ENCODE peak calls at places on chromosomes 7 and 10, in eight cellular contexts. J, M, O, A, X, G, W and K are unnamed samples.

GRCh38 chr7:74027683-74028320 is at the start of gene ELN:
- DNase-seq in M (peak; percentile 94), O (no peak), J (peak; percentile 99), G (no peak), W (peak; percentile 93), X (no peak), A (peak; percentile 56), K (no peak)

GRCh38 chr10:29895436-29895835 is 163.9 kb downstream of the JCAD start:
- DNase-seq in O (no peak), W (peak; percentile 94), X (peak; percentile 94), A (peak; percentile 37), G (peak; percentile 100), M (peak; percentile 78), J (peak; percentile 92), K (no peak)

GRCh38 chr10:72812798-72813430 is 80.6 kb upstream of the OIT3 start:
- DNase-seq in X (peak; percentile 49), J (no peak), W (no peak), O (no peak), M (no peak), G (peak; percentile 75), A (no peak), K (no peak)

GRCh38 chr10:103605359-103606156 is 112.1 kb downstream of the NEURL1 start:
- DNase-seq in G (peak; percentile 27), A (peak; percentile 66), X (peak; percentile 60), M (peak; percentile 88), W (no peak), O (peak; percentile 64), J (peak; percentile 86), K (peak; percentile 31)

GRCh38 chr10:78047314-78047891 is 13.7 kb downstream of the RPS24 start:
- DNase-seq in J (peak; percentile 88), G (peak; percentile 87), X (peak; percentile 85), O (no peak), W (peak; percentile 89), A (peak; percentile 96), M (peak; percentile 92), K (peak; percentile 99)

GRCh38 chr7:938546-939185 is 15.8 kb downstream of the ADAP1 start:
- DNase-seq in X (no peak), M (no peak), G (no peak), W (peak; percentile 59), O (peak; percentile 84), J (peak; percentile 51), A (no peak), K (no peak)

GRCh38 chr10:110861930-110862677 is 9.6 kb upstream of the PDCD4 start:
- DNase-seq in X (no peak), W (no peak), G (peak; percentile 8), A (no peak), M (peak; percentile 56), O (no peak), J (no peak), K (no peak)

GRCh38 chr7:10212664-10213063 is 761.0 kb upstream of the PHF14 start:
- DNase-seq in J (no peak), O (no peak), M (no peak), A (no peak), G (no peak), W (no peak), X (peak; percentile 27), K (no peak)

GRCh38 chr10:104306897-104307296 is 31.4 kb downstream of the ITPRIP start:
- DNase-seq in O (no peak), G (no peak), W (no peak), J (no peak), A (peak; percentile 65), M (no peak), X (peak; percentile 8), K (no peak)

GRCh38 chr7:128446306-128446705 is 9.4 kb upstream of the HILPDA start:
- DNase-seq in W (no peak), A (no peak), X (no peak), M (no peak), J (no peak), O (no peak), G (no peak), K (no peak)

GRCh38 chr10:28391283-28391682 is 88.4 kb upstream of the MPP7 start:
- DNase-seq in G (no peak), J (no peak), O (no peak), W (no peak), M (no peak), X (no peak), A (no peak), K (no peak)

GRCh38 chr10:111934926-111935325 is 248.6 kb downstream of the GPAM start:
- DNase-seq in O (no peak), W (no peak), A (no peak), X (no peak), J (no peak), G (no peak), M (no peak), K (no peak)

GRCh38 chr7:110090113-110090820 is 1000.7 kb upstream of the LRRN3 start:
- DNase-seq in X (peak; percentile 49), A (peak; percentile 57), W (no peak), O (no peak), M (no peak), J (no peak), G (peak; percentile 25), K (no peak)
- TF ChIP-seq CTCF in X (peak; percentile 71), A (peak; percentile 61), W (peak; percentile 16), O (peak; percentile 83), M (peak; percentile 43), J (no peak), G (peak; percentile 67), K (peak; percentile 54)

DNA sequence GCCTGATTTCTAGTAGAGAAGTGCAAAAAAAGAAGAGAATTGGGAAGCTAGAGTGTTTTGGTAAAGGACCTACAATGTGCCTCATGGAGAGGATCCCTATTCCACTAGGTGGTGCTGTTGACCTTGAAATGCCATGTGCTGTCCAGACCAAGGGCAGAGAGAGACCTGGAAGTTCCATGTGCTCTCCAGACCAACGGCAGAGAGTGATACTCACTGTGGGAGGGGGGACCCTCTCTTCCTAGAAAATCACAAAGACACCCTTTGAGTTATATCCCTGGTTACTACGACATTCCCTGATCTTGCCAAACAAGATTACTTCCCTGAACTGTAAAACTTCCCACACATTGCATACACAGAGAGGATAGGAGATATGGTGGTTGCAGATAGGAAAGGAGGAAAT is 212.7 kb upstream of the ZNF804B start:
- DNase-seq in X (peak; percentile 16), M (no peak), O (no peak), G (peak; percentile 9), A (peak; percentile 79), J (no peak), W (no peak), K (no peak)
- TF ChIP-seq CTCF in X (peak; percentile 67), M (peak; percentile 50), O (peak; percentile 75), G (peak; percentile 42), A (peak; percentile 91), J (no peak), W (peak; percentile 31), K (peak; percentile 64)

GRCh38 chr10:116689744-116690143 is 52.6 kb downstream of the HSPA12A start:
- DNase-seq in M (no peak), W (no peak), X (no peak), J (no peak), O (no peak), G (no peak), A (no peak), K (no peak)

GRCh38 chr10:116689096-116689495 is 53.3 kb downstream of the HSPA12A start:
- DNase-seq in M (no peak), X (no peak), J (no peak), G (no peak), W (no peak), A (no peak), O (no peak), K (no peak)

GRCh38 chr10:116691079-116691398 is 51.3 kb downstream of the HSPA12A start:
- DNase-seq in M (no peak), W (no peak), X (no peak), A (peak; percentile 25), G (no peak), J (no peak), O (no peak), K (no peak)

GRCh38 chr10:116691544-116692126 is 50.7 kb downstream of the HSPA12A start:
- DNase-seq in O (no peak), A (no peak), W (no peak), J (no peak), X (no peak), G (no peak), M (no peak), K (no peak)

GRCh38 chr10:116690356-116691078 is 51.8 kb downstream of the HSPA12A start:
- DNase-seq in M (no peak), J (peak; percentile 76), A (peak; percentile 69), G (peak; percentile 22), O (no peak), W (peak; percentile 79), X (no peak), K (peak; percentile 34)
- TF ChIP-seq CTCF in M (peak; percentile 55), J (peak; percentile 60), A (peak; percentile 63), G (peak; percentile 42), O (peak; percentile 79), W (peak; percentile 39), X (no peak), K (peak; percentile 55)

GRCh38 chr10:17236468-17236886 is 8.4 kb downstream of the VIM start:
- DNase-seq in A (no peak), X (no peak), O (no peak), J (no peak), W (no peak), G (peak; percentile 42), M (no peak), K (no peak)

GRCh38 chr10:17234541-17234940 is 6.5 kb downstream of the VIM start:
- DNase-seq in X (no peak), O (no peak), A (no peak), M (no peak), W (no peak), G (no peak), J (no peak), K (no peak)

GRCh38 chr10:17233534-17233933 is 5.5 kb downstream of the VIM start:
- DNase-seq in M (peak; percentile 76), J (peak; percentile 87), G (peak; percentile 69), X (no peak), W (no peak), O (no peak), A (no peak), K (no peak)

GRCh38 chr10:17237163-17237562 is 9.1 kb downstream of the VIM start:
- DNase-seq in G (peak; percentile 27), W (no peak), M (no peak), J (no peak), O (no peak), X (no peak), A (no peak), K (no peak)

GRCh38 chr10:17235136-17235535 is 7.1 kb downstream of the VIM start:
- DNase-seq in G (no peak), J (no peak), A (peak; percentile 53), O (no peak), W (no peak), M (no peak), X (no peak), K (no peak)
- TF ChIP-seq CTCF in G (peak; percentile 29), J (no peak), A (peak; percentile 60), O (peak; percentile 56), W (no peak), M (no peak), X (peak; percentile 51), K (no peak)